ENCODE peak calls at places on chromosomes 4 and X, in eight cellular contexts. One of them, this sample, is unnamed.

GRCh38 chr4:163598028-163598427 is 103.5 kb downstream of the TMA16 start:
- DNase-seq in lower lobe of right lung: no peak
- DNase-seq in midbrain: no peak
- DNase-seq in DMS153: no peak
- DNase-seq in mammary epithelial cell: no peak
- DNase-seq in fibroblast of the conjunctiva: no peak
- DNase-seq in Caki2: no peak
- DNase-seq in HS-5: no peak
- DNase-seq in this sample: no peak

GRCh38 chr4:155879767-155880166 is 13.7 kb upstream of the ASIC5 start:
- DNase-seq in lower lobe of right lung: no peak
- DNase-seq in fibroblast of the conjunctiva: no peak
- DNase-seq in HS-5: no peak
- DNase-seq in Caki2: no peak
- DNase-seq in midbrain: no peak
- DNase-seq in mammary epithelial cell: no peak
- DNase-seq in DMS153: no peak
- DNase-seq in this sample: no peak

GRCh38 chrX:31656013-31656412 is 584.2 kb upstream of the FTHL17 start:
- DNase-seq in DMS153: no peak
- DNase-seq in lower lobe of right lung: no peak
- DNase-seq in mammary epithelial cell: peak; percentile 17
- DNase-seq in fibroblast of the conjunctiva: no peak
- DNase-seq in midbrain: no peak
- DNase-seq in HS-5: no peak
- DNase-seq in Caki2: no peak
- DNase-seq in this sample: peak; percentile 8

GRCh38 chrX:149513713-149514427 is 8.8 kb upstream of the IDS start:
- DNase-seq in mammary epithelial cell: no peak
- DNase-seq in HS-5: no peak
- DNase-seq in DMS153: no peak
- DNase-seq in Caki2: no peak
- DNase-seq in midbrain: no peak
- DNase-seq in fibroblast of the conjunctiva: no peak
- DNase-seq in lower lobe of right lung: no peak
- DNase-seq in this sample: no peak

GRCh38 chr4:4590496-4590895 is 48.6 kb upstream of the STX18 start:
- DNase-seq in lower lobe of right lung: no peak
- DNase-seq in mammary epithelial cell: no peak
- DNase-seq in fibroblast of the conjunctiva: no peak
- DNase-seq in Caki2: no peak
- DNase-seq in midbrain: no peak
- DNase-seq in HS-5: peak; percentile 61
- DNase-seq in DMS153: no peak
- DNase-seq in this sample: no peak

GRCh38 chrX:63050225-63050624 is 300.9 kb downstream of the SPIN4 start:
- DNase-seq in fibroblast of the conjunctiva: no peak
- DNase-seq in mammary epithelial cell: no peak
- DNase-seq in midbrain: no peak
- DNase-seq in DMS153: no peak
- DNase-seq in Caki2: no peak
- DNase-seq in HS-5: no peak
- DNase-seq in lower lobe of right lung: no peak
- DNase-seq in this sample: no peak

GRCh38 chr4:89939464-89939863 is 44.8 kb downstream of the MMRN1 start:
- DNase-seq in lower lobe of right lung: no peak
- DNase-seq in fibroblast of the conjunctiva: no peak
- DNase-seq in Caki2: no peak
- DNase-seq in DMS153: no peak
- DNase-seq in mammary epithelial cell: no peak
- DNase-seq in midbrain: no peak
- DNase-seq in HS-5: no peak
- DNase-seq in this sample: no peak

GRCh38 chr4:139154538-139154937 is 22.5 kb downstream of the ELF2 start:
- DNase-seq in DMS153: no peak
- DNase-seq in lower lobe of right lung: no peak
- DNase-seq in Caki2: no peak
- DNase-seq in HS-5: no peak
- DNase-seq in midbrain: no peak
- DNase-seq in mammary epithelial cell: no peak
- DNase-seq in fibroblast of the conjunctiva: no peak
- DNase-seq in this sample: no peak

GRCh38 chr4:79831701-79832514 is 241.1 kb downstream of the ANTXR2 start:
- DNase-seq in Caki2: no peak
- DNase-seq in DMS153: no peak
- DNase-seq in fibroblast of the conjunctiva: no peak
- DNase-seq in mammary epithelial cell: no peak
- DNase-seq in HS-5: no peak
- DNase-seq in midbrain: no peak
- DNase-seq in lower lobe of right lung: no peak
- DNase-seq in this sample: no peak

GRCh38 chr4:915595-915994 is 16.5 kb downstream of the GAK start:
- DNase-seq in Caki2: no peak
- DNase-seq in DMS153: no peak
- DNase-seq in HS-5: no peak
- DNase-seq in mammary epithelial cell: no peak
- DNase-seq in fibroblast of the conjunctiva: no peak
- DNase-seq in midbrain: no peak
- DNase-seq in lower lobe of right lung: peak; percentile 38
- DNase-seq in this sample: no peak

GRCh38 chr4:151117371-151117962 is 18.0 kb downstream of the RPS3A start:
- DNase-seq in DMS153: peak; percentile 57
- DNase-seq in mammary epithelial cell: peak; percentile 53
- DNase-seq in lower lobe of right lung: no peak
- DNase-seq in HS-5: peak; percentile 33
- DNase-seq in fibroblast of the conjunctiva: peak; percentile 56
- DNase-seq in midbrain: peak; percentile 79
- DNase-seq in Caki2: peak; percentile 64
- DNase-seq in this sample: no peak